ENCODE peak calls at places on chromosome 13, in five cellular contexts. F is ovary, Q is anterior cingulate cortex, X is kidney glomerular epithelial cell, Y is SHP77. I is an unnamed sample.

GRCh38 chr13:25286308-25286968 is 850 bp downstream of the MTMR6 start:
- DNase-seq in F (no peak), Q (no peak), Y (peak; percentile 31), X (peak; percentile 22), I (no peak)

GRCh38 chr13:94548382-94549240 is 47.3 kb downstream of the TGDS start:
- DNase-seq in X (peak; percentile 42), Q (peak; percentile 33), F (peak; percentile 61), Y (peak; percentile 78), I (peak; percentile 43)

GRCh38 chr13:50588736-50589135 is 254.8 kb downstream of the DLEU7 start:
- DNase-seq in Q (no peak), Y (no peak), X (no peak), F (no peak), I (no peak)

GRCh38 chr13:33402975-33403374 is 117.4 kb upstream of the STARD13 start:
- DNase-seq in Y (no peak), X (no peak), Q (no peak), F (no peak), I (no peak)

GRCh38 chr13:26919311-26919710 is 158.7 kb upstream of the GPR12 start:
- DNase-seq in X (peak; percentile 15), Q (no peak), Y (no peak), F (no peak), I (no peak)

GRCh38 chr13:110455941-110456340 is 105.6 kb downstream of the RAB20 start:
- DNase-seq in Q (peak; percentile 6), Y (peak; percentile 97), X (peak; percentile 76), F (peak; percentile 76), I (peak; percentile 39)

GRCh38 chr13:95354156-95354555 is 52.9 kb upstream of the ABCC4 start:
- DNase-seq in X (no peak), F (no peak), Y (no peak), Q (no peak), I (no peak)

GRCh38 chr13:71964491-71965108 is 97.6 kb upstream of the DACH1 start:
- DNase-seq in Y (no peak), Q (no peak), X (no peak), F (no peak), I (no peak)

GRCh38 chr13:110911880-110912279 is 3.0 kb downstream of the ANKRD10 start:
- DNase-seq in F (no peak), Y (no peak), Q (no peak), X (no peak), I (no peak)

GRCh38 chr13:28442872-28443271 is 52.1 kb downstream of the FLT1 start:
- DNase-seq in F (no peak), Q (no peak), Y (no peak), X (no peak), I (no peak)

GRCh38 chr13:95180513-95181245 is 120.6 kb downstream of the ABCC4 start:
- DNase-seq in Q (no peak), Y (no peak), F (no peak), X (no peak), I (no peak)

GRCh38 chr13:32734511-32734910 is 148.3 kb downstream of the PDS5B start:
- DNase-seq in X (peak; percentile 19), Y (no peak), Q (no peak), F (no peak), I (no peak)

GRCh38 chr13:45809810-45810394 is 41.7 kb downstream of the SIAH3 start:
- DNase-seq in X (no peak), F (no peak), Q (no peak), Y (no peak), I (no peak)

GRCh38 chr13:112729408-112729807 is 39.6 kb downstream of the ATP11A start:
- DNase-seq in Q (no peak), X (no peak), F (no peak), Y (no peak), I (no peak)

GRCh38 chr13:22736084-22736767 is 444.6 kb upstream of the SGCG start:
- DNase-seq in X (no peak), Y (no peak), F (no peak), Q (no peak), I (no peak)

GRCh38 chr13:112097770-112098169 is 30.8 kb downstream of the SOX1 start:
- DNase-seq in F (no peak), X (no peak), Q (no peak), Y (no peak), I (no peak)